ENCODE peak calls at places on chromosome 18, in seven cellular contexts. One of them, this sample, is unnamed.

GRCh38 chr18:48142994-48143393 is 212.5 kb upstream of the SMAD2 start:
- DNase-seq in germinal center: no peak
- DNase-seq in activated CD8-positive, alpha-beta memory T cell treated with anti-CD3 and anti-CD28 coated beads, Interleukin-2, amount 50 U/mL, for 48 hours: no peak
- DNase-seq in stimulated activated CD4-positive, alpha-beta T cell treated with anti-CD3 and anti-CD28 coated beads, Interleukin-1b, Interleukin-23, amount 100 ng/mL, for 24 hours: no peak
- DNase-seq in gastrocnemius medialis: no peak
- DNase-seq in Calu3: no peak
- DNase-seq in pons: no peak
- DNase-seq in this sample: no peak

GRCh38 chr18:57659463-57660102 is 37.9 kb upstream of the NARS1 start:
- DNase-seq in germinal center: no peak
- DNase-seq in activated CD8-positive, alpha-beta memory T cell treated with anti-CD3 and anti-CD28 coated beads, Interleukin-2, amount 50 U/mL, for 48 hours: no peak
- DNase-seq in stimulated activated CD4-positive, alpha-beta T cell treated with anti-CD3 and anti-CD28 coated beads, Interleukin-1b, Interleukin-23, amount 100 ng/mL, for 24 hours: no peak
- DNase-seq in gastrocnemius medialis: no peak
- DNase-seq in Calu3: no peak
- DNase-seq in pons: no peak
- DNase-seq in this sample: no peak

GRCh38 chr18:67790527-67790926 is 274.0 kb upstream of the DSEL start:
- DNase-seq in germinal center: no peak
- DNase-seq in activated CD8-positive, alpha-beta memory T cell treated with anti-CD3 and anti-CD28 coated beads, Interleukin-2, amount 50 U/mL, for 48 hours: no peak
- DNase-seq in stimulated activated CD4-positive, alpha-beta T cell treated with anti-CD3 and anti-CD28 coated beads, Interleukin-1b, Interleukin-23, amount 100 ng/mL, for 24 hours: no peak
- DNase-seq in gastrocnemius medialis: no peak
- DNase-seq in Calu3: no peak
- DNase-seq in pons: no peak
- DNase-seq in this sample: no peak

GRCh38 chr18:32577561-32577960 is 106.9 kb upstream of the GAREM1 start:
- DNase-seq in germinal center: no peak
- DNase-seq in activated CD8-positive, alpha-beta memory T cell treated with anti-CD3 and anti-CD28 coated beads, Interleukin-2, amount 50 U/mL, for 48 hours: no peak
- DNase-seq in stimulated activated CD4-positive, alpha-beta T cell treated with anti-CD3 and anti-CD28 coated beads, Interleukin-1b, Interleukin-23, amount 100 ng/mL, for 24 hours: no peak
- DNase-seq in gastrocnemius medialis: no peak
- DNase-seq in Calu3: no peak
- DNase-seq in pons: no peak
- DNase-seq in this sample: no peak

GRCh38 chr18:45920367-45920766 is 46.8 kb downstream of the EPG5 start:
- DNase-seq in germinal center: no peak
- DNase-seq in activated CD8-positive, alpha-beta memory T cell treated with anti-CD3 and anti-CD28 coated beads, Interleukin-2, amount 50 U/mL, for 48 hours: no peak
- DNase-seq in stimulated activated CD4-positive, alpha-beta T cell treated with anti-CD3 and anti-CD28 coated beads, Interleukin-1b, Interleukin-23, amount 100 ng/mL, for 24 hours: no peak
- DNase-seq in gastrocnemius medialis: peak
- DNase-seq in Calu3: peak
- DNase-seq in pons: peak
- DNase-seq in this sample: no peak

GRCh38 chr18:11982981-11983380 is 1.7 kb downstream of the IMPA2 start:
- DNase-seq in germinal center: no peak
- DNase-seq in activated CD8-positive, alpha-beta memory T cell treated with anti-CD3 and anti-CD28 coated beads, Interleukin-2, amount 50 U/mL, for 48 hours: no peak
- DNase-seq in stimulated activated CD4-positive, alpha-beta T cell treated with anti-CD3 and anti-CD28 coated beads, Interleukin-1b, Interleukin-23, amount 100 ng/mL, for 24 hours: no peak
- DNase-seq in gastrocnemius medialis: no peak
- DNase-seq in Calu3: no peak
- DNase-seq in pons: no peak
- DNase-seq in this sample: no peak

GRCh38 chr18:37303009-37303408 is 262.6 kb downstream of the CELF4 start:
- DNase-seq in germinal center: no peak
- DNase-seq in activated CD8-positive, alpha-beta memory T cell treated with anti-CD3 and anti-CD28 coated beads, Interleukin-2, amount 50 U/mL, for 48 hours: no peak
- DNase-seq in stimulated activated CD4-positive, alpha-beta T cell treated with anti-CD3 and anti-CD28 coated beads, Interleukin-1b, Interleukin-23, amount 100 ng/mL, for 24 hours: no peak
- DNase-seq in gastrocnemius medialis: no peak
- DNase-seq in Calu3: no peak
- DNase-seq in pons: no peak
- DNase-seq in this sample: no peak

GRCh38 chr18:79755496-79756142 is 42.1 kb upstream of the KCNG2 start:
- DNase-seq in germinal center: no peak
- DNase-seq in activated CD8-positive, alpha-beta memory T cell treated with anti-CD3 and anti-CD28 coated beads, Interleukin-2, amount 50 U/mL, for 48 hours: no peak
- DNase-seq in stimulated activated CD4-positive, alpha-beta T cell treated with anti-CD3 and anti-CD28 coated beads, Interleukin-1b, Interleukin-23, amount 100 ng/mL, for 24 hours: no peak
- DNase-seq in gastrocnemius medialis: no peak
- DNase-seq in Calu3: no peak
- DNase-seq in pons: no peak
- DNase-seq in this sample: no peak

GRCh38 chr18:69936191-69936558 is 11.5 kb downstream of the CD226 start:
- DNase-seq in germinal center: no peak
- DNase-seq in activated CD8-positive, alpha-beta memory T cell treated with anti-CD3 and anti-CD28 coated beads, Interleukin-2, amount 50 U/mL, for 48 hours: no peak
- DNase-seq in stimulated activated CD4-positive, alpha-beta T cell treated with anti-CD3 and anti-CD28 coated beads, Interleukin-1b, Interleukin-23, amount 100 ng/mL, for 24 hours: no peak
- DNase-seq in gastrocnemius medialis: no peak
- DNase-seq in Calu3: no peak
- DNase-seq in pons: no peak
- DNase-seq in this sample: no peak

GRCh38 chr18:55421612-55422381 is 166.2 kb downstream of the TCF4 start:
- DNase-seq in germinal center: no peak
- DNase-seq in activated CD8-positive, alpha-beta memory T cell treated with anti-CD3 and anti-CD28 coated beads, Interleukin-2, amount 50 U/mL, for 48 hours: no peak
- DNase-seq in stimulated activated CD4-positive, alpha-beta T cell treated with anti-CD3 and anti-CD28 coated beads, Interleukin-1b, Interleukin-23, amount 100 ng/mL, for 24 hours: no peak
- DNase-seq in gastrocnemius medialis: peak
- DNase-seq in Calu3: no peak
- DNase-seq in pons: peak
- DNase-seq in this sample: no peak

GRCh38 chr18:51437280-51438271 is 240.1 kb upstream of the MEX3C start:
- DNase-seq in germinal center: no peak
- DNase-seq in activated CD8-positive, alpha-beta memory T cell treated with anti-CD3 and anti-CD28 coated beads, Interleukin-2, amount 50 U/mL, for 48 hours: no peak
- DNase-seq in stimulated activated CD4-positive, alpha-beta T cell treated with anti-CD3 and anti-CD28 coated beads, Interleukin-1b, Interleukin-23, amount 100 ng/mL, for 24 hours: no peak
- DNase-seq in gastrocnemius medialis: no peak
- DNase-seq in Calu3: peak
- DNase-seq in pons: no peak
- DNase-seq in this sample: no peak

GRCh38 chr18:39173022-39173421 is 1607.4 kb upstream of the CELF4 start:
- DNase-seq in germinal center: no peak
- DNase-seq in activated CD8-positive, alpha-beta memory T cell treated with anti-CD3 and anti-CD28 coated beads, Interleukin-2, amount 50 U/mL, for 48 hours: no peak
- DNase-seq in stimulated activated CD4-positive, alpha-beta T cell treated with anti-CD3 and anti-CD28 coated beads, Interleukin-1b, Interleukin-23, amount 100 ng/mL, for 24 hours: no peak
- DNase-seq in gastrocnemius medialis: no peak
- DNase-seq in Calu3: peak
- DNase-seq in pons: no peak
- DNase-seq in this sample: no peak

GRCh38 chr18:2903006-2903405 is 56.2 kb downstream of the EMILIN2 start:
- DNase-seq in germinal center: no peak
- DNase-seq in activated CD8-positive, alpha-beta memory T cell treated with anti-CD3 and anti-CD28 coated beads, Interleukin-2, amount 50 U/mL, for 48 hours: no peak
- DNase-seq in stimulated activated CD4-positive, alpha-beta T cell treated with anti-CD3 and anti-CD28 coated beads, Interleukin-1b, Interleukin-23, amount 100 ng/mL, for 24 hours: no peak
- DNase-seq in gastrocnemius medialis: peak
- DNase-seq in Calu3: no peak
- DNase-seq in pons: peak
- DNase-seq in this sample: no peak

GRCh38 chr18:44895176-44895798 is 214.6 kb downstream of the SETBP1 start:
- DNase-seq in germinal center: no peak
- DNase-seq in activated CD8-positive, alpha-beta memory T cell treated with anti-CD3 and anti-CD28 coated beads, Interleukin-2, amount 50 U/mL, for 48 hours: no peak
- DNase-seq in stimulated activated CD4-positive, alpha-beta T cell treated with anti-CD3 and anti-CD28 coated beads, Interleukin-1b, Interleukin-23, amount 100 ng/mL, for 24 hours: no peak
- DNase-seq in gastrocnemius medialis: peak
- DNase-seq in Calu3: peak
- DNase-seq in pons: peak
- DNase-seq in this sample: no peak

GRCh38 chr18:23515911-23516546 is 12.7 kb downstream of the RMC1 start:
- DNase-seq in germinal center: peak
- DNase-seq in activated CD8-positive, alpha-beta memory T cell treated with anti-CD3 and anti-CD28 coated beads, Interleukin-2, amount 50 U/mL, for 48 hours: peak
- DNase-seq in stimulated activated CD4-positive, alpha-beta T cell treated with anti-CD3 and anti-CD28 coated beads, Interleukin-1b, Interleukin-23, amount 100 ng/mL, for 24 hours: peak
- DNase-seq in gastrocnemius medialis: peak
- DNase-seq in Calu3: peak
- DNase-seq in pons: peak
- DNase-seq in this sample: peak

GRCh38 chr18:65547046-65547445 is 203.8 kb upstream of the CDH7 start:
- DNase-seq in germinal center: no peak
- DNase-seq in activated CD8-positive, alpha-beta memory T cell treated with anti-CD3 and anti-CD28 coated beads, Interleukin-2, amount 50 U/mL, for 48 hours: no peak
- DNase-seq in stimulated activated CD4-positive, alpha-beta T cell treated with anti-CD3 and anti-CD28 coated beads, Interleukin-1b, Interleukin-23, amount 100 ng/mL, for 24 hours: no peak
- DNase-seq in gastrocnemius medialis: no peak
- DNase-seq in Calu3: no peak
- DNase-seq in pons: no peak
- DNase-seq in this sample: no peak

GRCh38 chr18:63438181-63438580 is 15.9 kb upstream of the VPS4B start:
- DNase-seq in germinal center: no peak
- DNase-seq in activated CD8-positive, alpha-beta memory T cell treated with anti-CD3 and anti-CD28 coated beads, Interleukin-2, amount 50 U/mL, for 48 hours: no peak
- DNase-seq in stimulated activated CD4-positive, alpha-beta T cell treated with anti-CD3 and anti-CD28 coated beads, Interleukin-1b, Interleukin-23, amount 100 ng/mL, for 24 hours: no peak
- DNase-seq in gastrocnemius medialis: no peak
- DNase-seq in Calu3: no peak
- DNase-seq in pons: no peak
- DNase-seq in this sample: no peak

GRCh38 chr18:2002178-2002577 is 569.1 kb downstream of the METTL4 start:
- DNase-seq in germinal center: no peak
- DNase-seq in activated CD8-positive, alpha-beta memory T cell treated with anti-CD3 and anti-CD28 coated beads, Interleukin-2, amount 50 U/mL, for 48 hours: no peak
- DNase-seq in stimulated activated CD4-positive, alpha-beta T cell treated with anti-CD3 and anti-CD28 coated beads, Interleukin-1b, Interleukin-23, amount 100 ng/mL, for 24 hours: no peak
- DNase-seq in gastrocnemius medialis: peak
- DNase-seq in Calu3: no peak
- DNase-seq in pons: no peak
- DNase-seq in this sample: no peak